ENCODE peak calls at places on chromosomes 2 and 18, in four cellular contexts. N is GM23248, W is trophoblast cell, H is lower lobe of right lung. F is an unnamed sample.
A peak's percentile ranks its signal among the peaks of the same experiment; 100 is the strongest.

GRCh38 chr2:15662579-15662978 is 70.9 kb downstream of the DDX1 start:
- DNase-seq in N (no peak), W (no peak), H (no peak), F (no peak)

GRCh38 chr2:102736174-102736606 is 25.6 kb upstream of the TMEM182 start:
- DNase-seq in H (no peak), N (peak; percentile 52), W (no peak), F (peak; percentile 12)

GRCh38 chr18:22165049-22165602 is 4.3 kb upstream of the GATA6 start:
- DNase-seq in H (no peak), W (no peak), N (no peak), F (no peak)

GRCh38 chr2:108967757-108968156 is 21.3 kb downstream of the EDAR start:
- DNase-seq in W (no peak), H (no peak), N (no peak), F (no peak)

GRCh38 chr2:197269173-197269572 is 41.4 kb downstream of the ANKRD44 start:
- DNase-seq in H (no peak), N (peak; percentile 10), W (no peak), F (no peak)

GRCh38 chr2:238380785-238381184 is 45.9 kb upstream of the ASB1 start:
- DNase-seq in N (peak; percentile 70), W (peak; percentile 45), H (no peak), F (no peak)

GRCh38 chr18:3036108-3036507 is 23.2 kb upstream of the LPIN2 start:
- DNase-seq in H (no peak), W (no peak), N (no peak), F (no peak)

GRCh38 chr2:20356042-20356441 is 5.4 kb upstream of the PUM2 start:
- DNase-seq in W (no peak), N (peak; percentile 65), H (no peak), F (no peak)

GRCh38 chr2:182144039-182144779 is 158.6 kb downstream of the PPP1R1C start:
- DNase-seq in W (no peak), N (no peak), H (no peak), F (no peak)

GRCh38 chr2:236833501-236834186 is 252.0 kb upstream of the COPS8 start:
- DNase-seq in W (peak; percentile 9), H (no peak), N (peak; percentile 49), F (no peak)

GRCh38 chr18:76913583-76913982 is 91.2 kb downstream of the ZNF236 start:
- DNase-seq in N (no peak), H (no peak), W (no peak), F (no peak)

GRCh38 chr2:167133614-167134013 is 245.3 kb downstream of the XIRP2 start:
- DNase-seq in H (no peak), N (no peak), W (no peak), F (no peak)

GRCh38 chr2:26008851-26009566 is 24.9 kb upstream of the RAB10 start:
- DNase-seq in W (peak; percentile 49), H (peak; percentile 82), N (peak; percentile 91), F (no peak)

GRCh38 chr2:232537499-232537898 is 2.0 kb upstream of the CHRNG start:
- DNase-seq in W (no peak), H (peak; percentile 32), N (no peak), F (no peak)

GRCh38 chr18:21740724-21741510 is at the start of gene MIB1:
- DNase-seq in H (peak; percentile 74), W (peak; percentile 23), N (peak; percentile 67), F (peak; percentile 63)

GRCh38 chr2:130760754-130761751 is 5.7 kb downstream of the AMER3 start:
- DNase-seq in W (no peak), H (no peak), N (no peak), F (no peak)

GRCh38 chr2:47002031-47002430 is 86.4 kb upstream of the MCFD2 start:
- DNase-seq in W (no peak), H (no peak), N (no peak), F (no peak)

GRCh38 chr2:39179974-39180960 is 59.4 kb upstream of the SOS1 start:
- DNase-seq in W (peak; percentile 100), H (no peak), N (no peak), F (no peak)

GRCh38 chr2:10876394-10876793 is 35.3 kb upstream of the KCNF1 start:
- DNase-seq in W (peak; percentile 14), H (no peak), N (peak; percentile 50), F (no peak)

GRCh38 chr18:55515204-55515603 is 72.8 kb downstream of the TCF4 start:
- DNase-seq in H (no peak), W (no peak), N (no peak), F (no peak)

GRCh38 chr2:230230801-230231200 is 5.3 kb downstream of the SP140 start:
- DNase-seq in H (no peak), N (no peak), W (no peak), F (no peak)

GRCh38 chr18:37586641-37587225 is 21.1 kb upstream of the CELF4 start:
- DNase-seq in W (no peak), N (no peak), H (no peak), F (no peak)

GRCh38 chr18:62452280-62452824 is 70.5 kb upstream of the ZCCHC2 start:
- DNase-seq in N (peak; percentile 72), W (peak; percentile 35), H (no peak), F (no peak)

GRCh38 chr2:19677825-19678518 is 223.8 kb downstream of the TTC32 start:
- DNase-seq in N (no peak), W (no peak), H (no peak), F (no peak)

GRCh38 chr2:178990533-178991241 is 59.2 kb downstream of the CCDC141 start:
- DNase-seq in H (no peak), W (no peak), N (no peak), F (no peak)
- H3K36me3 ChIP-seq in H (no peaks in the 10 kb centered on the region), W (no peaks in the 10 kb centered on the region), N (no peaks in the 10 kb centered on the region), F (no peaks in the 10 kb centered on the region)

GRCh38 chr18:35415511-35416427 is 38.6 kb upstream of the ZNF396 start:
- DNase-seq in W (peak; percentile 14), H (no peak), N (peak; percentile 65), F (no peak)
- H3K36me3 ChIP-seq in W (no peaks in the 10 kb centered on the region), H (no peaks in the 10 kb centered on the region), N (no peaks in the 10 kb centered on the region), F (no peaks in the 10 kb centered on the region)

GRCh38 chr2:43984533-43984932 is 11.3 kb downstream of the LRPPRC start:
- DNase-seq in N (no peak), W (no peak), H (no peak), F (no peak)

GRCh38 chr2:43986600-43986999 is 9.2 kb downstream of the LRPPRC start:
- DNase-seq in N (no peak), W (no peak), H (no peak), F (no peak)

GRCh38 chr2:43989549-43989948 is 6.2 kb downstream of the LRPPRC start:
- DNase-seq in H (no peak), W (no peak), N (no peak), F (no peak)

GRCh38 chr2:43980902-43981301 is 14.9 kb downstream of the LRPPRC start:
- DNase-seq in W (no peak), N (no peak), H (no peak), F (no peak)

DNA sequence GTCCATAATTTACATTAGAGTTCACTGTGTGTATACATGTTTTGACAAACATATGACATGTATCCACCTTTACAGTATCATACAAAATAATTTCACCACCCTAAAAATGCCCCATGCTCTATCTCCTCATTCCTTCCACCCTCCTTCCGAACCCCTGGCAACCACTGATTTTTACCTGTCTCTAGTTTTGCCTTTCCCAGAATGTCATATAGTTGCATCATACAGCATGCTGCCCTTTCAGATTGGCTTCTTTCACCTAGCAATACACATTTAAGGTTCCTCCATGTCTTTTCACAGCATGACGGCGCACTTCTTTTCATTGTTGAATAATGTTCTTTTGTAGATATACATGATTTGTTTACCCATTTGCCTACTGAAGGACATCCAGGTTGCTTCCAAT is 10.4 kb downstream of the LRPPRC start:
- DNase-seq in W (no peak), N (no peak), H (no peak), F (no peak)
- H3K36me3 ChIP-seq in W (peaks cover 10% of the 10 kb centered on the region), N (peaks cover 15% of the 10 kb centered on the region), H (peaks cover 36% of the 10 kb centered on the region), F (peaks cover 70% of the 10 kb centered on the region)

GRCh38 chr2:96186562-96186961 is 22.1 kb downstream of the STARD7 start:
- DNase-seq in W (no peak), H (no peak), N (no peak), F (no peak)
- H3K36me3 ChIP-seq in W (peaks cover 43% of the 10 kb centered on the region), H (peaks cover 77% of the 10 kb centered on the region), N (peaks cover 50% of the 10 kb centered on the region), F (peaks cover 31% of the 10 kb centered on the region)

GRCh38 chr2:28662468-28663095 is 89.0 kb upstream of the PPP1CB start:
- DNase-seq in W (no peak), H (no peak), N (peak; percentile 73), F (no peak)
- H3K36me3 ChIP-seq in W (no peaks in the 10 kb centered on the region), H (no peaks in the 10 kb centered on the region), N (no peaks in the 10 kb centered on the region), F (no peaks in the 10 kb centered on the region)

GRCh38 chr18:49794740-49795139 is 18.6 kb downstream of the ACAA2 start:
- DNase-seq in W (no peak), H (no peak), N (no peak), F (no peak)
- H3K36me3 ChIP-seq in W (peaks cover 2% of the 10 kb centered on the region), H (peaks cover 78% of the 10 kb centered on the region), N (peaks cover 58% of the 10 kb centered on the region), F (no peaks in the 10 kb centered on the region)

GRCh38 chr2:173956454-173956853 is 8.7 kb downstream of the SP3 start:
- DNase-seq in N (no peak), W (no peak), H (no peak), F (no peak)
- H3K36me3 ChIP-seq in N (peaks cover 40% of the 10 kb centered on the region), W (peaks cover 19% of the 10 kb centered on the region), H (peaks cover 35% of the 10 kb centered on the region), F (peaks cover 18% of the 10 kb centered on the region)

GRCh38 chr18:50276452-50276851 is 4.9 kb downstream of the MBD1 start:
- DNase-seq in H (no peak), N (no peak), W (no peak), F (no peak)
- H3K36me3 ChIP-seq in H (peaks cover 81% of the 10 kb centered on the region), N (peaks cover 25% of the 10 kb centered on the region), W (peaks cover 58% of the 10 kb centered on the region), F (peaks cover 10% of the 10 kb centered on the region)

GRCh38 chr2:32399221-32399620 is 42.4 kb downstream of the BIRC6 start:
- DNase-seq in N (no peak), W (no peak), H (no peak), F (no peak)
- H3K36me3 ChIP-seq in N (peaks cover 26% of the 10 kb centered on the region), W (peaks cover 18% of the 10 kb centered on the region), H (peaks cover 66% of the 10 kb centered on the region), F (peaks cover 52% of the 10 kb centered on the region)